ENCODE peak calls at places on chromosome 4, in eight cellular contexts. Z, N, M, X, S, V, C and O are unnamed samples. For H3K4me1, the result is how much of the 10 kb centered on the place peaks cover.

GRCh38 chr4:183783933-183784622 is 121.0 kb upstream of the STOX2 start:
- DNase-seq in Z (peak), N (peak), M (no peak), X (peak), S (peak), V (no peak), C (no peak), O (peak)

GRCh38 chr4:127410644-127411043 is 222.1 kb upstream of the INTU start:
- DNase-seq in Z (no peak), N (no peak), M (no peak), X (no peak), S (no peak), V (no peak), C (no peak), O (no peak)

GRCh38 chr4:16772366-16772850 is 126.0 kb downstream of the LDB2 start:
- DNase-seq in Z (no peak), N (no peak), M (no peak), X (no peak), S (peak), V (no peak), C (no peak), O (no peak)

GRCh38 chr4:124943145-124943889 is 230.8 kb upstream of the ANKRD50 start:
- DNase-seq in Z (no peak), N (no peak), M (no peak), X (no peak), S (no peak), V (no peak), C (no peak), O (peak)

GRCh38 chr4:92047209-92047877 is 256.4 kb upstream of the GRID2 start:
- DNase-seq in Z (peak), N (no peak), M (no peak), X (peak), S (peak), V (no peak), C (no peak), O (peak)

GRCh38 chr4:127782025-127782274 is 172 bp upstream of the HSPA4L start:
- DNase-seq in Z (peak), N (peak), M (peak), X (peak), S (peak), V (peak), C (peak), O (peak)

GRCh38 chr4:52825311-52826090 is 36.6 kb upstream of the RASL11B start:
- DNase-seq in Z (no peak), N (no peak), M (no peak), X (no peak), S (peak), V (no peak), C (no peak), O (no peak)

GRCh38 chr4:25993564-25994185 is 79.7 kb downstream of the SMIM20 start:
- DNase-seq in Z (peak), N (peak), M (no peak), X (peak), S (no peak), V (no peak), C (peak), O (no peak)

GRCh38 chr4:124631760-124632159 is 80.8 kb downstream of the ANKRD50 start:
- DNase-seq in Z (no peak), N (peak), M (peak), X (peak), S (peak), V (peak), C (peak), O (peak)

GRCh38 chr4:168139336-168139735 is 47.0 kb downstream of the ANXA10 start:
- DNase-seq in Z (no peak), N (no peak), M (no peak), X (no peak), S (peak), V (no peak), C (no peak), O (no peak)

GRCh38 chr4:57691370-57691769 is 581.2 kb upstream of the IGFBP7 start:
- DNase-seq in Z (no peak), N (no peak), M (no peak), X (no peak), S (no peak), V (no peak), C (no peak), O (no peak)

GRCh38 chr4:86220137-86220536 is 139.7 kb downstream of the MAPK10 start:
- DNase-seq in Z (no peak), N (no peak), M (no peak), X (no peak), S (peak), V (no peak), C (no peak), O (no peak)

GRCh38 chr4:13546855-13547562 is 2.7 kb upstream of the NKX3-2 start:
- DNase-seq in Z (peak), N (no peak), M (no peak), X (peak), S (no peak), V (no peak), C (no peak), O (peak)

GRCh38 chr4:168784786-168785461 is 225.1 kb downstream of the CBR4 start:
- DNase-seq in Z (peak), N (no peak), M (peak), X (no peak), S (no peak), V (peak), C (no peak), O (peak)

GRCh38 chr4:48748949-48749596 is 31.0 kb downstream of the FRYL start:
- DNase-seq in Z (peak), N (no peak), M (no peak), X (peak), S (peak), V (no peak), C (no peak), O (no peak)

GRCh38 chr4:10031663-10032590 is 10.6 kb upstream of the SLC2A9 start:
- DNase-seq in Z (peak), N (peak), M (no peak), X (no peak), S (no peak), V (no peak), C (no peak), O (no peak)

GRCh38 chr4:85860066-85860465 is 385.1 kb downstream of the ARHGAP24 start:
- DNase-seq in Z (no peak), N (no peak), M (no peak), X (no peak), S (peak), V (no peak), C (no peak), O (no peak)

GRCh38 chr4:52633846-52634245 is 25.3 kb downstream of the USP46 start:
- DNase-seq in Z (no peak), N (no peak), M (no peak), X (no peak), S (no peak), V (no peak), C (no peak), O (no peak)

GRCh38 chr4:102420563-102421221 is 75.4 kb upstream of the SLC39A8 start:
- DNase-seq in Z (peak), N (no peak), M (no peak), X (no peak), S (peak), V (no peak), C (no peak), O (peak)

GRCh38 chr4:159368320-159368719 is 265.4 kb downstream of the RAPGEF2 start:
- DNase-seq in Z (no peak), N (no peak), M (no peak), X (no peak), S (no peak), V (no peak), C (no peak), O (no peak)

GRCh38 chr4:55666535-55666934 is 30.4 kb upstream of the NMU start:
- DNase-seq in Z (no peak), N (no peak), M (no peak), X (no peak), S (no peak), V (no peak), C (no peak), O (no peak)

GRCh38 chr4:105147226-105148151 is 813 bp downstream of the TET2 start:
- DNase-seq in Z (peak), N (peak), M (peak), X (peak), S (peak), V (peak), C (no peak), O (no peak)

GRCh38 chr4:84269531-84269930 is 229.6 kb downstream of the NKX6-1 start:
- DNase-seq in Z (no peak), N (no peak), M (no peak), X (no peak), S (no peak), V (no peak), C (no peak), O (no peak)

GRCh38 chr4:85828295-85828910 is 353.5 kb downstream of the ARHGAP24 start:
- DNase-seq in Z (no peak), N (no peak), M (no peak), X (no peak), S (peak), V (no peak), C (no peak), O (no peak)

GRCh38 chr4:138182838-138183426 is 59.2 kb downstream of the SLC7A11 start:
- DNase-seq in Z (peak), N (peak), M (peak), X (peak), S (peak), V (no peak), C (no peak), O (no peak)

GRCh38 chr4:136392576-136392975 is 1139.7 kb downstream of the PCDH18 start:
- DNase-seq in Z (no peak), N (no peak), M (no peak), X (no peak), S (peak), V (no peak), C (no peak), O (peak)

GRCh38 chr4:144787365-144788263 is 141.7 kb downstream of the HHIP start:
- DNase-seq in Z (peak), N (no peak), M (no peak), X (peak), S (peak), V (no peak), C (no peak), O (peak)

GRCh38 chr4:122221322-122221721 is 69.2 kb downstream of the BLTP1 start:
- DNase-seq in Z (no peak), N (no peak), M (no peak), X (no peak), S (no peak), V (no peak), C (no peak), O (no peak)

GRCh38 chr4:82044141-82044993 is 329.4 kb downstream of the HNRNPD start:
- DNase-seq in Z (peak), N (peak), M (peak), X (peak), S (peak), V (peak), C (peak), O (no peak)

GRCh38 chr4:139609647-139610046 is 53.6 kb upstream of the SETD7 start:
- DNase-seq in Z (no peak), N (no peak), M (no peak), X (no peak), S (peak), V (no peak), C (no peak), O (no peak)

GRCh38 chr4:150938417-150938816 is 76.7 kb downstream of the LRBA start:
- DNase-seq in Z (peak), N (no peak), M (no peak), X (no peak), S (no peak), V (no peak), C (no peak), O (no peak)

GRCh38 chr4:65502151-65502691 is 168.1 kb downstream of the EPHA5 start:
- DNase-seq in Z (no peak), N (no peak), M (no peak), X (no peak), S (peak), V (no peak), C (no peak), O (peak)

GRCh38 chr4:7826176-7826908 is 113.3 kb downstream of the AFAP1 start:
- DNase-seq in Z (peak), N (no peak), M (no peak), X (no peak), S (no peak), V (no peak), C (no peak), O (no peak)

GRCh38 chr4:168695288-168695687 is 198.4 kb downstream of the PALLD start:
- DNase-seq in Z (no peak), N (no peak), M (no peak), X (no peak), S (no peak), V (no peak), C (no peak), O (peak)

GRCh38 chr4:3303840-3304715 is 11.3 kb downstream of the RGS12 start:
- DNase-seq in Z (no peak), N (no peak), M (peak), X (no peak), S (no peak), V (no peak), C (no peak), O (no peak)

GRCh38 chr4:3301450-3302163 is 8.8 kb downstream of the RGS12 start:
- DNase-seq in Z (no peak), N (no peak), M (peak), X (no peak), S (no peak), V (no peak), C (no peak), O (no peak)

GRCh38 chr4:3302164-3302785 is 9.5 kb downstream of the RGS12 start:
- DNase-seq in Z (no peak), N (no peak), M (peak), X (no peak), S (no peak), V (peak), C (no peak), O (no peak)

GRCh38 chr4:3303445-3303824 is 10.6 kb downstream of the RGS12 start:
- DNase-seq in Z (no peak), N (no peak), M (no peak), X (no peak), S (no peak), V (peak), C (no peak), O (no peak)

DNA sequence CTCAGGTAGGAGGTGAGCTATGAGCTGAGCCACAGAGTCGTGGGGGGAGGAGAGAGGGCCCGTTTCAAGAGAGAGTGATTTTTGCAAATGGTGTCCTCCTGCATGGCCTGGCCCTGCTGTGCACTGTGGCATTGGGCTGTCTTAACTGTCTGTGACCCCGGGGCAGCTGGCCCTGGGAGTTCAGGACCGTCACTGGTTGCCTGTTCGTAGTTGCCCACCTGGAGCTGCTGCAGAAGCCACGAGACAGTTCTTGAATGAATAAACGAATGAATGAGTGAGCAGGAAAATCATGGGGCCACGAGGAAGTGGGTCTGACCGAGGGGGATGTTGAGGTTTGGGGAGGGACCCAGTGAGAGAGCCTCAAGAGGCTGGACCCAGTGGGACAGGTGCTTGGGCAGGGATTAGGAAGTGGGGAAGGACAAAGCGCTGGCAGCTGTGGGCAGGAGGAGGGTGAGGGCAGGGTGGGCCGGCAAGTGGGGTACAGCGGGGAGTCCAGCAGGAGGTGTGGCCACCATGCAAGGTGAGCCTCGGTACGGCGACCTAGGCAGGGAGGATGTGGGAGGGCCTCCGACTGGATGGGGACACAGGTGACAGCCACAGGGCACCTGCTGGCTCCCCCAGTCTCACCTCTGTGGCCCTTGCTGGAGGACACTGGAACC is 10.1 kb downstream of the RGS12 start:
- DNase-seq in Z (no peak), N (no peak), M (peak), X (no peak), S (no peak), V (peak), C (no peak), O (no peak)
- H3K4me1 ChIP-seq in Z (under half), N (under half), M (under half), X (under half), S (under half), V (half or more), C (under half), O (under half)

GRCh38 chr4:73866236-73866635 is 3.0 kb upstream of the CXCL1 start:
- DNase-seq in Z (no peak), N (no peak), M (no peak), X (no peak), S (no peak), V (no peak), C (no peak), O (no peak)

GRCh38 chr4:73870260-73870659 is 1.1 kb downstream of the CXCL1 start:
- DNase-seq in Z (peak), N (no peak), M (no peak), X (no peak), S (no peak), V (peak), C (no peak), O (peak)

GRCh38 chr4:73867783-73868182 is 1.4 kb upstream of the CXCL1 start:
- DNase-seq in Z (peak), N (no peak), M (peak), X (peak), S (no peak), V (peak), C (no peak), O (peak)

GRCh38 chr4:73869130-73870055 is at the start of gene CXCL1:
- DNase-seq in Z (peak), N (peak), M (peak), X (peak), S (no peak), V (peak), C (peak), O (peak)

DNA sequence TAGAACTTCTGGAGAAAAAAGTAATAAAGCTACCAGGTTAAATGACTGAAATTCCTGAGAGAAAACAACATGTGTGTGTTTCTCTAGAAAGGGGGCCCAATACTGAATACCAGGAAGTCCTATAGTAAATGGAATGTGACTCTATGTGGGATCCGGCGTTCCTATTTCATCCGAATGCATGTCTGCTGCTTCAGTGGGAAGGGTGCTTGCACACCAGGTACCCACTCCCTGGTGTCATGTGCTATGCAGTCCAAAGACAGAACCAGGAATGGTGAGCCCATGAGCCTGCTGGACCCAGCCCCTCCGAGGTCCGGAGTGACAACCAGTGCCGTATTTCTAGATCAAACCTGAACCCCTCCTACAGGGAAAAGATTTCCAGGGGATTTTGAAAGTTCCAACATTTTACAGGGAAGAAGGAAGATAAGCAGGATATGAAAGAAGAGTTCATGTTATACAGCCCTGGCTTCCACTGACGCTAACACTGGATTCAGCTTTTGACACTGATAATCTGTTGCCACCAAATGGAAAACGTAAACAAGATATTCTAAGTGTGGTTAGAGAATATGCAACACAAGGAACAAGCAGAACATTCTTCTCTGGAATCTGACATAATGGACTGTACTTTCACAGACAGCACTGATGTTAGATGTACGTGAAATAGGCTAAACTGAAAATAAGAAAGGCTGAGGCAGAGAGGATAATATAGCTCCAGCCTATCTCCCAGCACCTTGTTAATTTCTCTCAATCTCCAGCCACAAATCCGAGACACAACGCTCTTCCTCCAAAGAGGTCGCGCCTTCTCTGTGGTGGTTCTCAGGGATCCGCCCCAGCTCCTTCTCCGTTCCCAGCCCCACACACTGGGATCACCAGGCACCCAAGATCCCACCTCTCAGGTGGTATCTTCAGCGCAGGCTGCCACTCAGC is 725 bp upstream of the CXCL1 start:
- DNase-seq in Z (peak), N (no peak), M (no peak), X (no peak), S (no peak), V (no peak), C (no peak), O (peak)
- H3K27ac ChIP-seq in Z (no peak), N (peak), M (peak), X (no peak), S (peak), V (peak), C (peak), O (peak)

DNA sequence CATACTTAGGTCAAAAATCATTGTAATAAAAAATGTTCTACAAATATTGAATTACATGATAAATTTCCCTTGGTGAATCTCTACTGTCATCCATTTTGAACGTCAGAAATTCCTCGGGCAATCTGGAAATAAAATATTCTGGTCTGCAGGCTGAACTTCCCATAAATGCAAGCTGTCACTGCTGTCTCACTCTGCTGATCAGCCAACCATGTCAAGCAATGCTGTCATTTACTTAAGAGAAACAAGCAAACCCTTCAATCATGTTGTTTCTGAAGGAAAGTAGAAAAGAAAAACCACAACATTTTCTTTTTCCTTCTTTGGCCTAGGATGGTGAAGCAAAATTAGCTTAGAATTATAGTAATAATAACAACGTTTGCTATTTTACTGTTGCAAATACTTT is 514.1 kb upstream of the GALNT7 start:
- DNase-seq in Z (no peak), N (no peak), M (no peak), X (no peak), S (no peak), V (no peak), C (no peak), O (no peak)
- TF ChIP-seq CTCF in Z (no peak), N (no peak), M (no peak), X (no peak), S (no peak), V (no peak), C (no peak), O (no peak)

DNA sequence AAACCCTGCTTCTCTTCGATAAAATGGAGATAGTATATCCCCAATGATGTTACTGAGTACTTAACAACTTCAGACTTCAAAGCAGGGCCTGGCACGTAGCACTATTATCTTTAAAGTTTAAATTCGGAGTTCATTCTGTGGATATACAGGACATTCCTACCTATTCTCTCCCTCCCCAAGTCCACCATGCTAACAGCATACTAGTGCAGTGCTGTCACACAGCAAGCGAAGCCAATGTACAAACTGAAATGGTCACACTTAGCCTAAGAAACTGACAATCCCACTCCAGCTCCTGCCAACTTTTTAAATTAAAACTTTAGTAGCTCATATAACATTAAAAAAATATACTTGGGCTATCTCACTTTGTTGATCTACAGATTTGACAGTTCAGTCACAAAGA is 1.2 kb upstream of the DNAJB14 start:
- DNase-seq in Z (no peak), N (no peak), M (no peak), X (no peak), S (no peak), V (no peak), C (no peak), O (no peak)
- H3K4me1 ChIP-seq in Z (under half), N (under half), M (under half), X (under half), S (under half), V (under half), C (under half), O (under half)